ENCODE peak calls at places on chromosome 3, in five cellular contexts. One of them, this sample, is unnamed.

GRCh38 chr3:82055792-82056191 is 294.3 kb upstream of the GBE1 start:
- DNase-seq in H9: no peak
- DNase-seq in GM23248: peak
- DNase-seq in mammary epithelial cell: peak
- DNase-seq in fibroblast of lung: peak
- DNase-seq in this sample: no peak

GRCh38 chr3:198079771-198080520 is 119.9 kb downstream of the LMLN start:
- DNase-seq in H9: peak
- DNase-seq in GM23248: peak
- DNase-seq in mammary epithelial cell: peak
- DNase-seq in fibroblast of lung: peak
- DNase-seq in this sample: peak

GRCh38 chr3:130276203-130276803 is 69.2 kb upstream of the COL6A5 start:
- DNase-seq in H9: no peak
- DNase-seq in GM23248: peak
- DNase-seq in mammary epithelial cell: peak
- DNase-seq in fibroblast of lung: peak
- DNase-seq in this sample: peak

GRCh38 chr3:143301502-143301901 is 181.9 kb downstream of the CHST2 start:
- DNase-seq in H9: no peak
- DNase-seq in GM23248: no peak
- DNase-seq in mammary epithelial cell: no peak
- DNase-seq in fibroblast of lung: no peak
- DNase-seq in this sample: no peak

GRCh38 chr3:78804251-78805037 is 963.4 kb downstream of the ROBO1 start:
- DNase-seq in H9: no peak
- DNase-seq in GM23248: peak
- DNase-seq in mammary epithelial cell: no peak
- DNase-seq in fibroblast of lung: peak
- DNase-seq in this sample: no peak

GRCh38 chr3:178705925-178706324 is 169.7 kb downstream of the KCNMB2 start:
- DNase-seq in H9: no peak
- DNase-seq in GM23248: no peak
- DNase-seq in mammary epithelial cell: peak
- DNase-seq in fibroblast of lung: peak
- DNase-seq in this sample: peak

GRCh38 chr3:77746892-77747291 is 707.0 kb downstream of the ROBO2 start:
- DNase-seq in H9: no peak
- DNase-seq in GM23248: no peak
- DNase-seq in mammary epithelial cell: no peak
- DNase-seq in fibroblast of lung: no peak
- DNase-seq in this sample: peak

GRCh38 chr3:119669906-119670570 is 7.2 kb downstream of the COX17 start:
- DNase-seq in H9: no peak
- DNase-seq in GM23248: peak
- DNase-seq in mammary epithelial cell: no peak
- DNase-seq in fibroblast of lung: no peak
- DNase-seq in this sample: no peak

GRCh38 chr3:50410593-50411139 is 51.3 kb upstream of the TMEM115 start:
- DNase-seq in H9: no peak
- DNase-seq in GM23248: no peak
- DNase-seq in mammary epithelial cell: no peak
- DNase-seq in fibroblast of lung: no peak
- DNase-seq in this sample: no peak

GRCh38 chr3:182921665-182922355 is 58.5 kb downstream of the DCUN1D1 start:
- DNase-seq in H9: no peak
- DNase-seq in GM23248: peak
- DNase-seq in mammary epithelial cell: no peak
- DNase-seq in fibroblast of lung: peak
- DNase-seq in this sample: no peak

GRCh38 chr3:66449411-66449931 is 51.4 kb downstream of the LRIG1 start:
- DNase-seq in H9: no peak
- DNase-seq in GM23248: no peak
- DNase-seq in mammary epithelial cell: no peak
- DNase-seq in fibroblast of lung: no peak
- DNase-seq in this sample: no peak

GRCh38 chr3:66452247-66453040 is 48.4 kb downstream of the LRIG1 start:
- DNase-seq in H9: no peak
- DNase-seq in GM23248: no peak
- DNase-seq in mammary epithelial cell: no peak
- DNase-seq in fibroblast of lung: no peak
- DNase-seq in this sample: no peak

GRCh38 chr3:66454464-66454859 is 46.4 kb downstream of the LRIG1 start:
- DNase-seq in H9: no peak
- DNase-seq in GM23248: peak
- DNase-seq in mammary epithelial cell: no peak
- DNase-seq in fibroblast of lung: no peak
- DNase-seq in this sample: no peak

GRCh38 chr3:66453525-66454463 is 47.0 kb downstream of the LRIG1 start:
- DNase-seq in H9: no peak
- DNase-seq in GM23248: no peak
- DNase-seq in mammary epithelial cell: no peak
- DNase-seq in fibroblast of lung: no peak
- DNase-seq in this sample: no peak

DNA sequence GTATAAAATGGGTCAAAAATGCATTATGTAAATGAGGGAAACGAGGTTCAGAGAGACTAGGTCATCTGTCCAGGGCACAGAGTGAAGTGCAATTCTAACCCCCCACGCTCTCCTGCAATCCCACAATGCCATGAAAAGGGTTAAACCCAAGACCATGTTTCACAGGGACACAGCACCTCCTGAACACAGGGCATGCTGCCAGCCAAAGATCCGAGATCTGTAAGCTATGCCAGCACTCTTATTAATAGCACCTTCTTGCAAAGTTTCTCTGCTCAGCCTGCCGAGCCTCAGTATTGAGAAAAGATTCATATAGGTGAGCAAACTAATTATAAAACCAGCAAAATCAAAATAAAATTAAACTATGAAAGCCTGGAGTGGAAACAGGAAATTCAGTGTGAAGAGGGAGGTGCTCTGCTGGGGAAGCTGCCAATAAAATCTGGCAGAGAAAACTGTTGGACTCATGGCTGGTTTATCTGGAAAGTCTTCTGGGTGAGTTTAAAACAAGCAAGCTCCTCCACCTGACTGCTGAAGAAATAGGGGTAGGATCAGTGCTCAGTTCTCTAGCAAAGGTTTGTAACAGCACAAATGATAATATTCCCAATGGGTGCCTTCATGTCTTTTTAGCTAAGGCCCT is 50.3 kb downstream of the LRIG1 start:
- DNase-seq in H9: no peak
- DNase-seq in GM23248: peak
- DNase-seq in mammary epithelial cell: no peak
- DNase-seq in fibroblast of lung: peak
- DNase-seq in this sample: no peak
- H3K9ac ChIP-seq in H9: no peak
- H3K9ac ChIP-seq in GM23248: no peak
- H3K9ac ChIP-seq in mammary epithelial cell: no peak
- H3K9ac ChIP-seq in fibroblast of lung: no peak
- H3K9ac ChIP-seq in this sample: no peak

DNA sequence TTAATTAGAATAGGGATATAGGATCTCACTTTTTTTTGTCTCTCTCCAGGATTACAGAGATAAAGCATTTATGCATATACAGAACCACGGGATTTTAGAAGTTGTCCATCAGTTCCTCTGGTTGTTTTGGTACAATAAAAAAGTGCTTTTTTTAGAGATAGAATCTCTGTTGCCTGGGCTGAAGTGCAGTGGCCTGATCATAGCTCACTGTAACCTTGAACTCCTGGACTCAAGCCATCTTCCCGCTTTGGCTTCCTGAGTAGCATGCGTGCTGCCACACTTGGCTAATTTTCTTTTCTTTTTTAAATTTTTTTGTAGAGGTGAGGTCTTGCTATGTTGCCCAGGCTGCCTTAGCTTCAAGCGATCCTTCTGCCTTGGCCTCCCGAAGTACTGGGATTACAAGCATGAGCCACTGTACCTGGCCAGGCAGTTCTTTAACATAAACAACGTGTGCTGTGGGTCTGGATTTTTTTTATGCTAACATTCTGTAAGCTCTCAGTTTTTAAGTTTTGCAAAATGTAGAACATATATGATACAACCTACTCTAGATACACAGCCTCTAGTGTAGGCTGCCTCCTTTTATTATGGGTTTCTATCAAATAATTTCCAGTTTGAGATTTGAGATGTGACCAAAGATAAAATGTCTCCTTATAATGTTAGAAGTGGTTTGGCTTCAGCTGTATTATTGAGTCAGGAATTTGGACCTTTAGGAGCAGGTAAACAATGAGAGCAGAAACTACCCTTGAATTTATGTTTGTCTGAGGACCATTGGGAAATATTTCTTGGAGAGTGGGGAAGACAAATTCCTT is 57.4 kb upstream of the ULK4 start:
- DNase-seq in H9: no peak
- DNase-seq in GM23248: no peak
- DNase-seq in mammary epithelial cell: no peak
- DNase-seq in fibroblast of lung: no peak
- DNase-seq in this sample: no peak
- H3K9ac ChIP-seq in H9: no peak
- H3K9ac ChIP-seq in GM23248: no peak
- H3K9ac ChIP-seq in mammary epithelial cell: no peak
- H3K9ac ChIP-seq in fibroblast of lung: no peak
- H3K9ac ChIP-seq in this sample: no peak

DNA sequence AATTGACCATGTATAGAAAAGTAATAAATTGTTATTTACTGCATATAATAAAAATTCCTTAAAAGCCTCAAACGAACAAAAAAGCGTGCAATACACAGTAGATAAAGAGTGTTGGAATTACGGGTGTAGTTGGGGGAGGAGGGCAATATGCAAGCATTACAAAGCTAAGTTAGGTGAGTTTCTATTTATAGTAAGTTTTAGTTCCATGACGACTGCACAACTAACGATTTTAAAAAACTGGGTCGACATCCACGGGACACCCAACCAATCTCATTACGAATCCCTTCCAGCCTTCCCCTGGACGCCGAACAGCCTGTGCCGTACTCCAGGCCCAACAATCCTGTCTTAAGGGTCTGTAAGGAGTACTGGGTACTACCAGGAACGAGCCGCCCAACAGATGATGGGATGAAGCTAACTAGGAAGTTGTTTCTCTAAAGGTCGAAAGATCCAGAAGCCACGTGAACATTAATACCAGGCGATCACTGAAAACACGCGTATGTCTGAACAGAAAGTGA is 682 bp downstream of the POLQ start:
- DNase-seq in H9: no peak
- DNase-seq in GM23248: peak
- DNase-seq in mammary epithelial cell: no peak
- DNase-seq in fibroblast of lung: peak
- DNase-seq in this sample: peak
- H3K9ac ChIP-seq in H9: peak
- H3K9ac ChIP-seq in GM23248: peak
- H3K9ac ChIP-seq in mammary epithelial cell: peak
- H3K9ac ChIP-seq in fibroblast of lung: peak
- H3K9ac ChIP-seq in this sample: peak

GRCh38 chr3:187999821-188000220 is 154.1 kb upstream of the LPP start:
- DNase-seq in H9: no peak
- DNase-seq in GM23248: no peak
- DNase-seq in mammary epithelial cell: no peak
- DNase-seq in fibroblast of lung: no peak
- DNase-seq in this sample: peak
- H3K9ac ChIP-seq in H9: no peak
- H3K9ac ChIP-seq in GM23248: no peak
- H3K9ac ChIP-seq in mammary epithelial cell: no peak
- H3K9ac ChIP-seq in fibroblast of lung: no peak
- H3K9ac ChIP-seq in this sample: no peak

GRCh38 chr3:28008235-28008634 is 233.2 kb upstream of the CMC1 start:
- DNase-seq in H9: no peak
- DNase-seq in GM23248: no peak
- DNase-seq in mammary epithelial cell: no peak
- DNase-seq in fibroblast of lung: no peak
- DNase-seq in this sample: no peak

GRCh38 chr3:28013864-28014473 is 227.4 kb upstream of the CMC1 start:
- DNase-seq in H9: no peak
- DNase-seq in GM23248: no peak
- DNase-seq in mammary epithelial cell: no peak
- DNase-seq in fibroblast of lung: no peak
- DNase-seq in this sample: no peak

GRCh38 chr3:28012830-28013229 is 228.6 kb upstream of the CMC1 start:
- DNase-seq in H9: no peak
- DNase-seq in GM23248: peak
- DNase-seq in mammary epithelial cell: no peak
- DNase-seq in fibroblast of lung: no peak
- DNase-seq in this sample: no peak
- H3K9ac ChIP-seq in H9: no peak
- H3K9ac ChIP-seq in GM23248: no peak
- H3K9ac ChIP-seq in mammary epithelial cell: no peak
- H3K9ac ChIP-seq in fibroblast of lung: no peak
- H3K9ac ChIP-seq in this sample: no peak

GRCh38 chr3:133467780-133468179 is 67.9 kb downstream of the BFSP2 start:
- DNase-seq in H9: no peak
- DNase-seq in GM23248: no peak
- DNase-seq in mammary epithelial cell: no peak
- DNase-seq in fibroblast of lung: no peak
- DNase-seq in this sample: no peak
- H3K9ac ChIP-seq in H9: no peak
- H3K9ac ChIP-seq in GM23248: no peak
- H3K9ac ChIP-seq in mammary epithelial cell: no peak
- H3K9ac ChIP-seq in fibroblast of lung: no peak
- H3K9ac ChIP-seq in this sample: peak

GRCh38 chr3:194739498-194740284 is 54.0 kb downstream of the FAM43A start:
- DNase-seq in H9: no peak
- DNase-seq in GM23248: no peak
- DNase-seq in mammary epithelial cell: peak
- DNase-seq in fibroblast of lung: peak
- DNase-seq in this sample: no peak

GRCh38 chr3:194740859-194741486 is 55.3 kb downstream of the FAM43A start:
- DNase-seq in H9: no peak
- DNase-seq in GM23248: no peak
- DNase-seq in mammary epithelial cell: peak
- DNase-seq in fibroblast of lung: peak
- DNase-seq in this sample: no peak

GRCh38 chr3:194736277-194736895 is 50.7 kb downstream of the FAM43A start:
- DNase-seq in H9: no peak
- DNase-seq in GM23248: no peak
- DNase-seq in mammary epithelial cell: no peak
- DNase-seq in fibroblast of lung: no peak
- DNase-seq in this sample: no peak

GRCh38 chr3:194738254-194739093 is 52.8 kb downstream of the FAM43A start:
- DNase-seq in H9: no peak
- DNase-seq in GM23248: peak
- DNase-seq in mammary epithelial cell: peak
- DNase-seq in fibroblast of lung: peak
- DNase-seq in this sample: no peak

GRCh38 chr3:194736896-194737600 is 51.4 kb downstream of the FAM43A start:
- DNase-seq in H9: no peak
- DNase-seq in GM23248: no peak
- DNase-seq in mammary epithelial cell: no peak
- DNase-seq in fibroblast of lung: no peak
- DNase-seq in this sample: no peak
- H3K9ac ChIP-seq in H9: no peak
- H3K9ac ChIP-seq in GM23248: no peak
- H3K9ac ChIP-seq in mammary epithelial cell: no peak
- H3K9ac ChIP-seq in fibroblast of lung: no peak
- H3K9ac ChIP-seq in this sample: no peak

DNA sequence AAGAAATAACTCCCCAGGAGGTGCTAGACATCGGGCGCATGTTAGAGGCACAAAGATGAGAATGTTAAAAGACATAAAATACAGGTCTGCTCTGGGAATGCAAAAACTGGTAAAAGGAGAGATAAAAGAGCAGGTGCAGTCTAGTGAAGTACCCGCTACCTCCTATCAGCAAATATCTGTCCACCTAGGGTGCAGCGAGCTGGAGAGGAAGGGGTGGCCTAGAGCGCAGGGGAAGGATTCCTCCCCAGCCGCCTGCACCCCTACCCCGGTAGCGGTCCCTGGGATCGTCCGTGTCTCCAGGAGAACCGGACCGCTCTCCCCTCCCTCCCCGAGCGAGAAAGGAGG is 230 bp upstream of the ZNF662 start:
- DNase-seq in H9: no peak
- DNase-seq in GM23248: no peak
- DNase-seq in mammary epithelial cell: no peak
- DNase-seq in fibroblast of lung: no peak
- DNase-seq in this sample: no peak
- H3K9ac ChIP-seq in H9: no peak
- H3K9ac ChIP-seq in GM23248: peak
- H3K9ac ChIP-seq in mammary epithelial cell: no peak
- H3K9ac ChIP-seq in fibroblast of lung: no peak
- H3K9ac ChIP-seq in this sample: no peak